ENCODE peak calls at places on chromosomes 2 and 18, in seven cellular contexts. L is IMR-90, B is Panc1, P is tibial nerve, O is endodermal cell, V is HCT116, R is ascending aorta. S is an unnamed sample.

GRCh38 chr2:238513346-238513745 is 86.6 kb downstream of the ASB1 start:
- DNase-seq in L (peak; percentile 29), B (no peak), P (no peak), O (peak; percentile 91), V (peak; percentile 42), R (no peak), S (peak; percentile 59)

GRCh38 chr2:216661639-216662375 is 28.6 kb downstream of the IGFBP2 start:
- DNase-seq in L (no peak), B (no peak), P (no peak), O (no peak), V (no peak), R (no peak), S (no peak)

GRCh38 chr18:46660955-46661749 is 4.1 kb upstream of the LOXHD1 start:
- DNase-seq in L (peak; percentile 31), B (no peak), P (no peak), O (peak; percentile 83), V (no peak), R (no peak), S (no peak)

GRCh38 chr2:128347701-128348504 is 29.2 kb upstream of the HS6ST1 start:
- DNase-seq in L (peak; percentile 23), B (no peak), P (peak; percentile 33), O (peak; percentile 50), V (no peak), R (peak; percentile 84), S (peak; percentile 48)

GRCh38 chr2:54710216-54710615 is 13.2 kb upstream of the EML6 start:
- DNase-seq in L (no peak), B (no peak), P (no peak), O (no peak), V (no peak), R (no peak), S (no peak)

GRCh38 chr18:58780045-58780444 is 84.6 kb upstream of the ZNF532 start:
- DNase-seq in L (no peak), B (no peak), P (no peak), O (no peak), V (peak; percentile 49), R (no peak), S (no peak)

GRCh38 chr18:38961880-38962279 is 1396.3 kb upstream of the CELF4 start:
- DNase-seq in L (no peak), B (no peak), P (no peak), O (no peak), V (no peak), R (no peak), S (no peak)

GRCh38 chr2:15957881-15958713 is 17.7 kb downstream of the MYCN start:
- DNase-seq in L (no peak), B (no peak), P (no peak), O (peak; percentile 84), V (no peak), R (no peak), S (no peak)

GRCh38 chr2:176407711-176408110 is 138.5 kb downstream of the MTX2 start:
- DNase-seq in L (no peak), B (no peak), P (no peak), O (no peak), V (no peak), R (no peak), S (no peak)

GRCh38 chr18:7155887-7156286 is 38.3 kb upstream of the LAMA1 start:
- DNase-seq in L (no peak), B (no peak), P (no peak), O (no peak), V (no peak), R (no peak), S (no peak)

GRCh38 chr2:215332876-215333600 is 21.2 kb downstream of the ATIC start:
- DNase-seq in L (no peak), B (no peak), P (no peak), O (no peak), V (no peak), R (no peak), S (no peak)

GRCh38 chr2:233320470-233320869 is 12.9 kb downstream of the SAG start:
- DNase-seq in L (no peak), B (no peak), P (no peak), O (no peak), V (no peak), R (no peak), S (no peak)

GRCh38 chr2:239668042-239668441 is 267.2 kb upstream of the HDAC4 start:
- DNase-seq in L (no peak), B (no peak), P (no peak), O (no peak), V (no peak), R (no peak), S (peak; percentile 11)

GRCh38 chr18:7174359-7175107 is 56.4 kb upstream of the LRRC30 start:
- DNase-seq in L (no peak), B (no peak), P (no peak), O (peak; percentile 90), V (no peak), R (no peak), S (no peak)

GRCh38 chr2:119253114-119253702 is 29.6 kb downstream of the STEAP3 start:
- DNase-seq in L (peak; percentile 79), B (no peak), P (no peak), O (no peak), V (peak; percentile 10), R (no peak), S (no peak)

GRCh38 chr2:119148082-119148715 is 10.4 kb downstream of the C1QL2 start:
- DNase-seq in L (no peak), B (no peak), P (no peak), O (peak; percentile 72), V (no peak), R (no peak), S (no peak)

GRCh38 chr18:79062806-79063205 is 6.4 kb upstream of the ATP9B start:
- DNase-seq in L (no peak), B (no peak), P (no peak), O (no peak), V (no peak), R (no peak), S (no peak)

GRCh38 chr18:48896875-48897511 is 53.8 kb downstream of the SMAD7 start:
- DNase-seq in L (peak; percentile 17), B (no peak), P (peak; percentile 65), O (peak; percentile 91), V (no peak), R (peak; percentile 82), S (peak; percentile 78)

GRCh38 chr2:72750977-72751639 is 74.7 kb downstream of the EXOC6B start:
- DNase-seq in L (no peak), B (no peak), P (no peak), O (peak; percentile 59), V (no peak), R (no peak), S (no peak)

GRCh38 chr18:66533693-66534092 is 70.2 kb downstream of the CDH19 start:
- DNase-seq in L (no peak), B (no peak), P (no peak), O (no peak), V (no peak), R (no peak), S (no peak)

GRCh38 chr2:74481961-74482800 is 617 bp downstream of the CCDC142 start:
- DNase-seq in L (no peak), B (no peak), P (no peak), O (peak; percentile 61), V (no peak), R (no peak), S (peak; percentile 53)

GRCh38 chr2:54374965-54375364 is 81.2 kb upstream of the SPTBN1 start:
- DNase-seq in L (no peak), B (no peak), P (no peak), O (no peak), V (no peak), R (no peak), S (no peak)

GRCh38 chr2:56008661-56009411 is 85.3 kb upstream of the EFEMP1 start:
- DNase-seq in L (peak; percentile 89), B (no peak), P (peak; percentile 55), O (peak; percentile 86), V (no peak), R (no peak), S (peak; percentile 51)

GRCh38 chr2:105765415-105766299 is 20.9 kb downstream of the NCK2 start:
- DNase-seq in L (no peak), B (no peak), P (no peak), O (no peak), V (no peak), R (no peak), S (no peak)

GRCh38 chr2:225788571-225788970 is 389.1 kb downstream of the NYAP2 start:
- DNase-seq in L (peak; percentile 6), B (no peak), P (no peak), O (no peak), V (no peak), R (no peak), S (no peak)

GRCh38 chr2:235961711-235962110 is 206.5 kb downstream of the GBX2 start:
- DNase-seq in L (no peak), B (no peak), P (no peak), O (no peak), V (no peak), R (no peak), S (no peak)
- H3K4me3 ChIP-seq in L (no peak overlapping the region), B (no peak overlapping the region), P (no peak overlapping the region), O (no peak overlapping the region), V (no peak overlapping the region), R (no peak overlapping the region), S (no peak overlapping the region)

GRCh38 chr2:133500967-133501366 is 67.3 kb downstream of the NCKAP5 start:
- DNase-seq in L (no peak), B (no peak), P (no peak), O (no peak), V (no peak), R (no peak), S (no peak)

GRCh38 chr2:133502678-133503077 is 65.6 kb downstream of the NCKAP5 start:
- DNase-seq in L (no peak), B (no peak), P (no peak), O (no peak), V (no peak), R (no peak), S (no peak)

GRCh38 chr2:133504566-133505505 is 63.4 kb downstream of the NCKAP5 start:
- DNase-seq in L (peak; percentile 51), B (no peak), P (peak; percentile 21), O (no peak), V (no peak), R (no peak), S (no peak)

GRCh38 chr2:133503323-133503722 is 64.9 kb downstream of the NCKAP5 start:
- DNase-seq in L (no peak), B (no peak), P (no peak), O (no peak), V (no peak), R (no peak), S (no peak)

GRCh38 chr2:133503927-133504326 is 64.3 kb downstream of the NCKAP5 start:
- DNase-seq in L (no peak), B (no peak), P (no peak), O (no peak), V (no peak), R (no peak), S (no peak)
- TF ChIP-seq CTCF in L (no peak), B (no peak), P (no peak), O (no peak), V (no peak), R (no peak), S (no peak)

DNA sequence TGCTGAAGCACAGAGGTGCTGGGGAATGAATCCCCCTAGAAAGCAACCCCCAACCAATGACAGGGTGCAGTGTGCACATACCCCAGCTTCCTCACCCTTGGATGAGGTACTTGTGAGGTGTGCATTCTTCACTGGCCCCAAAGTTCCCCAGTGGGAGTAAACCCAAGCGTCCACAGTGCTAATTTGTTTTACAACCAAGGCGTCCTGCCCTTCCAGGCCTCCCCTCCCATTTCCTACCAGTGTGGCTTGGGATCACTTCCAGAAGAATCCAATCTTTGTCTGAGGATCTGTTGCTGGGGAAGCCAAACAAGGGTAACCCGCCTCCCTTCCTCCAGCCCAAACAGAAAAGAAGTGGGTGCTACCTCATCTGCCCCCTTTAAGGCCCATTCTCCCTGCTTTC is 40.3 kb upstream of the TEX51 start:
- DNase-seq in L (no peak), B (no peak), P (no peak), O (no peak), V (no peak), R (no peak), S (peak; percentile 25)
- H3K4me1 ChIP-seq in L (no peaks in the 10 kb centered on the region), B (no peaks in the 10 kb centered on the region), P (no peaks in the 10 kb centered on the region), O (no peaks in the 10 kb centered on the region), V (no peaks in the 10 kb centered on the region), R (no peaks in the 10 kb centered on the region), S (no peaks in the 10 kb centered on the region)

GRCh38 chr2:9753276-9753600 is 90.0 kb upstream of the TAF1B start:
- DNase-seq in L (peak; percentile 91), B (peak; percentile 55), P (peak; percentile 31), O (peak; percentile 64), V (peak; percentile 88), R (peak; percentile 82), S (no peak)
- H3K4me3 ChIP-seq in L (no peak overlapping the region), B (no peak overlapping the region), P (no peak overlapping the region), O (no peak overlapping the region), V (peak overlapping the region; percentile 56), R (peak overlapping the region; percentile 1), S (no peak overlapping the region)